ENCODE peak calls at places on chromosomes 12 and 14, in six cellular contexts. U is trophoblast cell, L is mesenchymal stem cell, D is IMR-90, W is mesendoderm, G is H9. I is an unnamed sample.

GRCh38 chr12:1122803-1123202 is 131.8 kb downstream of the ERC1 start:
- DNase-seq in U (peak; percentile 40), L (peak; percentile 21), D (no peak), W (peak; percentile 13), G (no peak), I (no peak)

GRCh38 chr14:104246401-104247335 is 108.3 kb downstream of the KIF26A start:
- DNase-seq in U (no peak), L (no peak), D (no peak), W (no peak), G (peak; percentile 20), I (no peak)

GRCh38 chr14:65356327-65356836 is 56.1 kb upstream of the FUT8 start:
- DNase-seq in U (peak; percentile 73), L (peak; percentile 66), D (peak; percentile 92), W (peak; percentile 87), G (peak; percentile 77), I (no peak)

GRCh38 chr14:29637406-29637805 is 290.2 kb downstream of the PRKD1 start:
- DNase-seq in U (no peak), L (peak; percentile 54), D (peak; percentile 64), W (no peak), G (no peak), I (no peak)

GRCh38 chr12:113896194-113896593 is 69.9 kb downstream of the RBM19 start:
- DNase-seq in U (peak; percentile 59), L (no peak), D (no peak), W (peak; percentile 89), G (peak; percentile 95), I (no peak)

GRCh38 chr12:127300753-127301152 is 966.2 kb upstream of the TMEM132C start:
- DNase-seq in U (no peak), L (no peak), D (no peak), W (no peak), G (no peak), I (no peak)

GRCh38 chr14:74902941-74903705 is 19.9 kb downstream of the RPS6KL1 start:
- DNase-seq in U (no peak), L (no peak), D (no peak), W (peak; percentile 78), G (no peak), I (no peak)

GRCh38 chr12:123121670-123122069 is 29.2 kb downstream of the PITPNM2 start:
- DNase-seq in U (peak; percentile 68), L (no peak), D (no peak), W (no peak), G (no peak), I (no peak)

GRCh38 chr12:58529897-58530296 is 390.4 kb downstream of the LRIG3 start:
- DNase-seq in U (peak; percentile 16), L (peak; percentile 92), D (peak; percentile 97), W (no peak), G (no peak), I (no peak)

GRCh38 chr12:106369624-106370346 is 12.2 kb downstream of the POLR3B start:
- DNase-seq in U (peak; percentile 95), L (peak; percentile 88), D (peak; percentile 88), W (no peak), G (no peak), I (no peak)

GRCh38 chr14:74591899-74592298 is 20.1 kb downstream of the LTBP2 start:
- DNase-seq in U (no peak), L (no peak), D (peak; percentile 35), W (no peak), G (no peak), I (no peak)

GRCh38 chr12:132771126-132771838 is 9.7 kb upstream of the ANKLE2 start:
- DNase-seq in U (no peak), L (no peak), D (peak; percentile 61), W (no peak), G (no peak), I (no peak)

GRCh38 chr12:65189028-65189718 is 19.8 kb downstream of the LEMD3 start:
- DNase-seq in U (no peak), L (no peak), D (no peak), W (no peak), G (no peak), I (no peak)

GRCh38 chr14:92646952-92647461 is 101.4 kb downstream of the LGMN start:
- DNase-seq in U (peak; percentile 88), L (peak; percentile 82), D (peak; percentile 94), W (no peak), G (no peak), I (no peak)

GRCh38 chr12:2286461-2287131 is 233.8 kb downstream of the CACNA1C start:
- DNase-seq in U (peak; percentile 97), L (peak; percentile 28), D (no peak), W (no peak), G (no peak), I (no peak)
- H2BK120ac ChIP-seq in U (peak overlapping the region; percentile 44), L (peak overlapping the region; percentile 67), D (peak overlapping the region; percentile 71), W (no peak overlapping the region), G (no peak overlapping the region), I (no peak overlapping the region)

DNA sequence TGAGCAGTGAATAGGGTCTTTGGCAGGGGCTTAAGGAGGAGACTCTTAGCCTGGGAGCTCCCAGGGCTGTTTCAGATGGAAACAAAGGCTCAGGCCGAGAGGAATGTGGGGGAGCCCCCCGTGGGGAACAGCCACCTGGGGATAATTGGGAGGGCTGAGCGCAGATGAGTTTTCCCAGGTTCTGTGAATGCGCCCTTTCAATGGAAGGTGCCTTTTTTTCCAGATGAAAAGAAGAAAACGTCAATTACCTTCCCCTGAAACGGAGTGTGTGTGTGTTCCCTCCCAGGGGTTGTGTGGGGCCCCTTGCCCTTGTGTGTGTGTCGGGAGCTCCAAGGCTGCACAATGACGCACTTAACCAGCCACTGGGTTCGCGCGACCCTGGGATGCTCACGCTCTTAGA is 14.4 kb downstream of the MEG3 start:
- DNase-seq in U (no peak), L (no peak), D (no peak), W (no peak), G (no peak), I (peak; percentile 90)
- H2BK120ac ChIP-seq in U (no peak overlapping the region), L (peak overlapping the region; percentile 29), D (no peak overlapping the region), W (no peak overlapping the region), G (no peak overlapping the region), I (peak overlapping the region; percentile 99)

GRCh38 chr12:46005823-46006222 is 15.4 kb upstream of the SCAF11 start:
- DNase-seq in U (no peak), L (no peak), D (no peak), W (no peak), G (no peak), I (no peak)
- H2BK120ac ChIP-seq in U (no peak overlapping the region), L (no peak overlapping the region), D (no peak overlapping the region), W (no peak overlapping the region), G (no peak overlapping the region), I (no peak overlapping the region)

DNA sequence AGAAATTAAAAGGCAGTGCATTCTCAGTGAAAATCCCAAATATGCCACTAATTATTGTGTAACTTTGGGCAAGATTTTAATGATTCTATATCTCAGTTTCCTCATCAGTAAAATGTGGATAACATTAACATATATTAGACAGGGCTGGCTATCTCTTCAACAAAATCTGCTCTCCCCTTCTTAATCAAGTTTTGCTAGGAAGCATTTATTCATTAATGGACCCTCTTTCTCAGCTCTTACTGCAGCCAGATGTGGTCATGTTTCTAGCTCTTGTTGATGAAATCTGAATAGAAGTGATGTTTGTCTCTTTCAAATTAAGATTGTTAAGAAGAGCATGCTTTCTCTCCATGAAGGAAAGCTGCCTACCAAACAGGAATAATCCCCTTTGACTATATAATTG is 84.4 kb upstream of the PPFIA2 start:
- DNase-seq in U (no peak), L (no peak), D (no peak), W (no peak), G (no peak), I (no peak)
- H2BK120ac ChIP-seq in U (no peak overlapping the region), L (no peak overlapping the region), D (no peak overlapping the region), W (no peak overlapping the region), G (no peak overlapping the region), I (no peak overlapping the region)